ENCODE peak calls at places on chromosomes 4 and X, in five cellular contexts. V is naive B cell, X is lower lobe of right lung, B is left ventricle myocardium superior, F is left cardiac atrium. W is an unnamed sample.
A peak's percentile ranks its signal among the peaks of the same experiment; 100 is the strongest.

GRCh38 chr4:98446499-98447375 is 185.6 kb downstream of the RAP1GDS1 start:
- ATAC-seq in X (peak; percentile 80), F (peak; percentile 60), B (peak; percentile 41), V (peak; percentile 78), W (peak; percentile 59)

GRCh38 chrX:39652336-39652735 is 445.4 kb downstream of the BCOR start:
- ATAC-seq in F (no peak), B (no peak), V (no peak), X (peak; percentile 29), W (no peak)

GRCh38 chr4:106502106-106502699 is 133.6 kb upstream of the GIMD1 start:
- ATAC-seq in V (peak; percentile 27), F (peak; percentile 62), B (peak; percentile 38), X (peak; percentile 70), W (no peak)

GRCh38 chr4:121107507-121107906 is 35.2 kb upstream of the NDNF start:
- ATAC-seq in X (no peak), B (no peak), F (no peak), V (no peak), W (no peak)

GRCh38 chr4:151688003-151688784 is 72.6 kb downstream of the GATB start:
- ATAC-seq in X (no peak), F (peak; percentile 56), V (no peak), B (peak; percentile 59), W (peak; percentile 17)

GRCh38 chr4:184019084-184019483 is 114.0 kb downstream of the STOX2 start:
- ATAC-seq in V (no peak), X (no peak), B (no peak), F (no peak), W (no peak)

GRCh38 chr4:62260256-62260655 is 1060.1 kb downstream of the ADGRL3 start:
- ATAC-seq in V (no peak), X (no peak), B (no peak), F (no peak), W (no peak)

GRCh38 chr4:123871351-123871750 is 474.8 kb downstream of the SPRY1 start:
- ATAC-seq in X (peak; percentile 16), V (no peak), F (peak; percentile 9), B (peak; percentile 29), W (no peak)

GRCh38 chr4:13355036-13355910 is 128.9 kb downstream of the RAB28 start:
- ATAC-seq in X (no peak), B (no peak), F (no peak), V (no peak), W (no peak)

GRCh38 chr4:147799986-147800555 is 68.2 kb downstream of the ARHGAP10 start:
- ATAC-seq in F (no peak), X (peak; percentile 44), B (peak; percentile 18), V (peak; percentile 39), W (no peak)

GRCh38 chr4:60865238-60865637 is 334.9 kb upstream of the ADGRL3 start:
- ATAC-seq in V (no peak), F (no peak), B (no peak), X (no peak), W (no peak)

GRCh38 chr4:149521611-149522010 is 294.0 kb downstream of the IQCM start:
- ATAC-seq in B (no peak), V (no peak), X (no peak), F (no peak), W (no peak)

GRCh38 chr4:136319789-136320470 is 1212.4 kb downstream of the PCDH18 start:
- ATAC-seq in B (no peak), V (no peak), X (no peak), F (peak; percentile 29), W (no peak)

GRCh38 chrX:131762802-131763234 is 218.9 kb downstream of the OR13H1 start:
- ATAC-seq in B (no peak), F (no peak), X (peak; percentile 94), V (no peak), W (peak; percentile 80)

GRCh38 chr4:182576609-182577289 is 333.5 kb downstream of the TENM3 start:
- ATAC-seq in F (peak; percentile 61), B (no peak), V (no peak), X (no peak), W (no peak)

GRCh38 chr4:121072836-121073362 is 564 bp upstream of the NDNF start:
- ATAC-seq in X (peak; percentile 47), V (no peak), F (peak; percentile 21), B (peak; percentile 46), W (no peak)

GRCh38 chr4:2354127-2354526 is 64.3 kb downstream of the ZFYVE28 start:
- ATAC-seq in B (peak; percentile 21), X (no peak), F (no peak), V (peak; percentile 43), W (no peak)

GRCh38 chr4:17614416-17615299 is at the start of gene MED28:
- ATAC-seq in X (peak; percentile 99), V (peak; percentile 96), B (peak; percentile 98), F (peak; percentile 98), W (peak; percentile 96)

GRCh38 chr4:94639298-94639697 is 118.5 kb upstream of the BMPR1B start:
- ATAC-seq in F (peak; percentile 10), B (peak; percentile 50), X (no peak), V (no peak), W (no peak)

GRCh38 chr4:110224812-110225211 is 26.4 kb upstream of the ELOVL6 start:
- ATAC-seq in X (no peak), V (no peak), F (no peak), B (no peak), W (no peak)

GRCh38 chr4:97605927-97606326 is 537.3 kb downstream of the STPG2 start:
- ATAC-seq in F (no peak), V (no peak), B (no peak), X (no peak), W (no peak)

GRCh38 chrX:73850124-73851013 is 287.4 kb downstream of the CHIC1 start:
- ATAC-seq in X (no peak), F (no peak), V (no peak), B (no peak), W (no peak)

GRCh38 chr4:15888515-15888914 is 50.0 kb downstream of the FGFBP1 start:
- ATAC-seq in X (no peak), B (no peak), F (no peak), V (no peak), W (no peak)

GRCh38 chr4:97910005-97910404 is 233.3 kb downstream of the STPG2 start:
- ATAC-seq in X (no peak), B (no peak), F (no peak), V (no peak), W (no peak)

GRCh38 chr4:115228851-115229250 is 115.4 kb upstream of the NDST4 start:
- ATAC-seq in X (no peak), V (no peak), F (no peak), B (no peak), W (no peak)

GRCh38 chrX:35890699-35891098 is 28.8 kb upstream of the CFAP47 start:
- ATAC-seq in X (peak; percentile 65), F (no peak), B (no peak), V (no peak), W (no peak)

GRCh38 chr4:165375465-165375864 is 3.3 kb upstream of the CPE start:
- ATAC-seq in B (no peak), F (no peak), V (no peak), X (no peak), W (no peak)

GRCh38 chr4:84647307-84647884 is 64.5 kb downstream of the CDS1 start:
- ATAC-seq in F (no peak), X (no peak), V (no peak), B (no peak), W (no peak)

GRCh38 chr4:139951051-139951450 is 202.9 kb downstream of the MAML3 start:
- ATAC-seq in X (no peak), V (no peak), B (peak; percentile 27), F (peak; percentile 49), W (no peak)

GRCh38 chr4:112775801-112776200 is 138.9 kb downstream of the LARP7 start:
- ATAC-seq in X (no peak), V (no peak), B (no peak), F (no peak), W (no peak)

GRCh38 chr4:106993846-106994245 is 42.3 kb downstream of the DKK2 start:
- ATAC-seq in V (no peak), B (no peak), F (no peak), X (no peak), W (no peak)

GRCh38 chr4:121736735-121737351 is 28.1 kb downstream of the SMIM43 start:
- ATAC-seq in V (no peak), B (peak; percentile 43), X (peak; percentile 51), F (peak; percentile 41), W (peak; percentile 52)

GRCh38 chr4:74018116-74018515 is 19.6 kb upstream of the CXCL5 start:
- ATAC-seq in V (no peak), F (no peak), B (no peak), X (peak; percentile 53), W (no peak)

GRCh38 chr4:74410272-74410671 is 34.7 kb upstream of the AREG start:
- ATAC-seq in X (no peak), B (no peak), F (no peak), V (no peak), W (no peak)